ENCODE peak calls at places on chromosomes 7 and 10, in ten cellular contexts. C is cardiac muscle cell; P is activated CD8-positive, alpha-beta memory T cell treated with anti-CD3 and anti-CD28 coated beads for 48 hours; M is NCI-H1417; O is HTR-8/SVneo; W is GM23338; Q is astrocyte of the spinal cord; E is activated naive CD8-positive, alpha-beta T cell treated with anti-CD3 and anti-CD28 coated beads, Interleukin-2, amount 50 U/mL, for 24 hours; X is left ventricle myocardium inferior; S is fibroblast of the aortic adventitia. G is an unnamed sample.
A peak's percentile ranks its signal among the peaks of the same experiment; 100 is the strongest.

GRCh38 chr7:157310676-157311185 is 26.1 kb upstream of the DNAJB6 start:
- DNase-seq in E (no peak), O (no peak), S (peak; percentile 4), M (no peak), P (no peak), C (no peak), X (no peak), W (peak; percentile 71), Q (no peak), G (no peak)

GRCh38 chr7:132464740-132465139 is 111.5 kb downstream of the PLXNA4 start:
- DNase-seq in Q (peak; percentile 48), S (peak; percentile 77), O (no peak), M (no peak), C (no peak), E (no peak), X (peak; percentile 54), W (no peak), P (no peak), G (no peak)

GRCh38 chr10:35005868-35006267 is 84.3 kb downstream of the CUL2 start:
- DNase-seq in M (no peak), S (peak; percentile 98), C (no peak), O (peak; percentile 94), P (no peak), X (no peak), Q (peak; percentile 84), E (no peak), W (no peak), G (no peak)

GRCh38 chr7:105205592-105206211 is 183.0 kb downstream of the SRPK2 start:
- DNase-seq in S (peak; percentile 24), W (no peak), Q (no peak), P (no peak), M (no peak), C (no peak), X (no peak), O (no peak), E (peak; percentile 19), G (no peak)

GRCh38 chr10:34723746-34724145 is 91.3 kb downstream of the PARD3 start:
- DNase-seq in M (no peak), S (peak; percentile 88), Q (peak; percentile 78), E (no peak), X (no peak), O (peak; percentile 61), W (peak; percentile 50), C (peak; percentile 67), P (no peak), G (peak; percentile 8)

GRCh38 chr7:80147543-80148376 is 13.1 kb downstream of the GNAI1 start:
- DNase-seq in P (no peak), C (no peak), O (no peak), M (no peak), W (no peak), S (peak; percentile 90), X (no peak), E (no peak), Q (peak; percentile 74), G (no peak)

GRCh38 chr7:73964786-73965185 is 63.2 kb upstream of the ELN start:
- DNase-seq in S (no peak), Q (no peak), P (no peak), M (no peak), C (no peak), O (no peak), E (no peak), X (no peak), W (no peak), G (no peak)

GRCh38 chr10:107477266-107477665 is 312.8 kb upstream of the SORCS1 start:
- DNase-seq in X (no peak), M (no peak), W (no peak), Q (no peak), O (no peak), P (no peak), C (no peak), E (no peak), S (no peak), G (no peak)

GRCh38 chr10:101052285-101052684 is 9.5 kb upstream of the KAZALD1 start:
- DNase-seq in X (no peak), M (no peak), C (no peak), S (peak; percentile 85), O (no peak), E (no peak), Q (peak; percentile 69), P (no peak), W (no peak), G (peak; percentile 42)

GRCh38 chr7:82319674-82320118 is 123.9 kb downstream of the CACNA2D1 start:
- DNase-seq in C (peak; percentile 86), E (no peak), X (peak; percentile 89), Q (peak; percentile 88), M (peak; percentile 55), W (no peak), O (no peak), P (no peak), S (peak; percentile 89), G (no peak)

GRCh38 chr7:42624471-42624870 is 287.4 kb downstream of the C7orf25 start:
- DNase-seq in E (no peak), Q (peak; percentile 21), M (no peak), C (no peak), O (no peak), P (no peak), X (no peak), W (no peak), S (no peak), G (no peak)

GRCh38 chr10:113015201-113015600 is 65.2 kb downstream of the TCF7L2 start:
- DNase-seq in P (no peak), S (no peak), C (no peak), E (no peak), Q (no peak), X (no peak), O (no peak), M (no peak), W (no peak), G (no peak)

GRCh38 chr7:20576166-20576660 is 39.3 kb upstream of the ABCB5 start:
- DNase-seq in Q (no peak), P (no peak), X (no peak), W (no peak), E (no peak), C (no peak), M (no peak), S (no peak), O (no peak), G (no peak)

GRCh38 chr7:134514663-134515062 is 12.7 kb upstream of the AKR1B10 start:
- DNase-seq in W (peak; percentile 93), O (peak; percentile 42), S (peak; percentile 90), M (peak; percentile 80), E (peak; percentile 7), C (peak; percentile 77), P (no peak), X (no peak), Q (peak; percentile 80), G (peak; percentile 20)

GRCh38 chr10:17479822-17480221 is 25.4 kb upstream of the ST8SIA6 start:
- DNase-seq in Q (no peak), S (no peak), X (no peak), M (no peak), C (no peak), O (no peak), P (no peak), E (no peak), W (no peak), G (no peak)

GRCh38 chr10:70330671-70331070 is 46.9 kb upstream of the NPFFR1 start:
- DNase-seq in P (no peak), E (no peak), O (no peak), W (no peak), Q (no peak), X (no peak), C (no peak), S (no peak), M (no peak), G (no peak)